ENCODE peak calls at places on chromosomes 13 and 19, in four cellular contexts. I is psoas muscle, G is PC-3, N is DND-41. Q is an unnamed sample. For H3K9me3 and H3K4me1, the result is how much of the 10 kb centered on the place peaks cover.

GRCh38 chr13:43942301-43942700 is 62.6 kb downstream of the LACC1 start:
- DNase-seq in N (no peak), I (no peak), G (peak), Q (no peak)

GRCh38 chr19:39031368-39032163 is 783 bp downstream of the FBXO27 start:
- DNase-seq in I (peak), G (peak), N (peak), Q (peak)

GRCh38 chr13:43041368-43041921 is 18.1 kb downstream of the DNAJC15 start:
- DNase-seq in G (no peak), N (no peak), I (no peak), Q (no peak)

GRCh38 chr19:38849746-38850230 is at the start of gene HNRNPL:
- DNase-seq in N (no peak), G (no peak), I (no peak), Q (no peak)

GRCh38 chr19:55647732-55648656 is at the start of gene CCDC106:
- DNase-seq in G (peak), N (peak), I (peak), Q (peak)

GRCh38 chr19:10808937-10809655 is 26.9 kb downstream of the TMED1 start:
- DNase-seq in N (no peak), I (no peak), G (peak), Q (no peak)

GRCh38 chr13:100721885-100722512 is 47.4 kb upstream of the TMTC4 start:
- DNase-seq in I (no peak), N (peak), G (peak), Q (peak)

GRCh38 chr19:704447-704741 is 4.3 kb upstream of the PALM start:
- DNase-seq in G (no peak), I (no peak), N (no peak), Q (no peak)

GRCh38 chr19:2150794-2151338 is 500 bp downstream of the AP3D1 start:
- DNase-seq in N (no peak), I (peak), G (no peak), Q (no peak)

GRCh38 chr19:50633359-50633758 is 6.3 kb downstream of the SYT3 start:
- DNase-seq in N (no peak), I (no peak), G (no peak), Q (no peak)

GRCh38 chr13:50400035-50400726 is 384.9 kb downstream of the KCNRG start:
- DNase-seq in N (no peak), I (no peak), G (no peak), Q (peak)

GRCh38 chr13:49630580-49630979 is 2.3 kb downstream of the ARL11 start:
- DNase-seq in G (no peak), N (no peak), I (no peak), Q (no peak)

GRCh38 chr19:37413243-37414084 is 42.6 kb downstream of the ZNF527 start:
- DNase-seq in G (no peak), I (no peak), N (no peak), Q (peak)

GRCh38 chr13:35891973-35892441 is 239.2 kb downstream of the DCLK1 start:
- DNase-seq in N (no peak), G (peak), I (no peak), Q (no peak)

GRCh38 chr19:4172861-4173473 is 9.4 kb downstream of the SIRT6 start:
- DNase-seq in G (peak), N (peak), I (peak), Q (peak)

GRCh38 chr13:102729560-102730275 is 34.9 kb upstream of the METTL21C start:
- DNase-seq in I (no peak), N (no peak), G (peak), Q (peak)

GRCh38 chr19:2537544-2537943 is 61.6 kb downstream of the GADD45B start:
- DNase-seq in I (peak), G (no peak), N (peak), Q (no peak)

GRCh38 chr13:73913043-73913740 is 221.0 kb downstream of the KLF12 start:
- DNase-seq in N (no peak), I (no peak), G (no peak), Q (no peak)

GRCh38 chr13:111282425-111282824 is 38.0 kb upstream of the TEX29 start:
- DNase-seq in I (no peak), G (no peak), N (no peak), Q (no peak)

GRCh38 chr19:40443930-40444180 is 280 bp downstream of the SERTAD3 start:
- DNase-seq in I (no peak), N (no peak), G (no peak), Q (peak)

GRCh38 chr13:96963786-96964475 is 30.3 kb downstream of the OXGR1 start:
- DNase-seq in G (peak), N (no peak), I (no peak), Q (no peak)

GRCh38 chr13:48741377-48741776 is 87.6 kb downstream of the CYSLTR2 start:
- DNase-seq in I (no peak), G (no peak), N (peak), Q (no peak)

GRCh38 chr13:86108334-86108733 is 309.1 kb upstream of the SLITRK6 start:
- DNase-seq in I (no peak), G (no peak), N (no peak), Q (no peak)

GRCh38 chr19:6588508-6589345 is 2.2 kb downstream of the CD70 start:
- DNase-seq in G (no peak), I (no peak), N (no peak), Q (no peak)

GRCh38 chr19:41928221-41928683 is at the start of gene ERFL:
- DNase-seq in I (no peak), N (peak), G (no peak), Q (no peak)

GRCh38 chr19:32598022-32598421 is 17.0 kb downstream of the PDCD5 start:
- DNase-seq in G (no peak), N (no peak), I (peak), Q (no peak)

GRCh38 chr13:95445116-95445515 is 107.4 kb upstream of the CLDN10 start:
- DNase-seq in G (no peak), N (no peak), I (no peak), Q (no peak)

GRCh38 chr13:20340759-20341161 is 108.6 kb upstream of the GJB6 start:
- DNase-seq in I (peak), G (no peak), N (no peak), Q (no peak)

GRCh38 chr19:7734220-7735203 is 2.6 kb upstream of the CLEC4G start:
- DNase-seq in I (no peak), G (no peak), N (no peak), Q (no peak)
- H3K27ac ChIP-seq in I (no peak), G (no peak), N (no peak), Q (no peak)

GRCh38 chr19:17734146-17734545 is 14.9 kb downstream of the MAP1S start:
- DNase-seq in G (no peak), I (no peak), N (no peak), Q (no peak)
- H3K9me3 ChIP-seq in G (under half), I (under half), N (under half), Q (under half)

DNA sequence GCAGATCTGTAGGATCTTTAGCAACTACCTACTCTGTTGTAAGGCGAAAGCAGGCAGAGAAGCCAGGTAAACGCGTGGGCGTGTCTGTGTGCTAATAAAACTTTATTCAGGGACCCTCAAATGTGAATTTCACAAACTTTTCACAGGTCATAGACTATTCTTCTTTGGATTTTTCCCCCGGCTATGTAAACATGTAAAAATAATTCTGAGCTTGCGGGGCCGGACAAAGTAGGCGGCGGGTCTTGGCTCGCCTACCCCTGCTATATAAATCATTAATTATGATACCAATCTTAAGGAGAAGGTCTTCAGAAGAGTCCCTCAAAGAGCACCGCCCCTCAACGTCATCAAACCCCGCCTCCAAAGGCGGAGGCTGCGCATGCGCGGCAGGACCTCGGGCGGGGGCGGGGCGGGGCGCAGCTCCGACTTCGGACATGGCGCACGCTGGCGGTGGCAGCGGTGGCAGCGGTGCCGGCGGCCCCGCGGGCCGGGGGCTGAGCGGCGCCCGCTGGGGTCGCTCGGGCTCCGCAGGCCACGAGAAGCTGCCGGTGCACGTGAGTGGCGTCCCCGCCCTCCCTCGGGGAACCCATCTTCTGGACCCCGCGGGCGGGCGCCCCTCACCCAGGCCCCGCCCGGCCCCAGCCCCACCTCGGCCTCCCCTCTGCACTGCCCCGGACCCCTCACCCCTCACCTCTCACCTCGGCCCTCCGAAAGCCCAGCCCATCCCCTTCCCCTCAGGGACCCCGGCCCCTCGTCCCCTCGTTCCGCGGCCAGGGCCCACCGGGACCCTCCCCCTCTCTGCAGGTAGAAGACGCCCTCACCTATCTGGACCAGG is at the start of gene SIN3B:
- DNase-seq in I (peak), N (peak), G (peak), Q (peak)
- H3K4me1 ChIP-seq in I (under half), N (under half), G (under half), Q (under half)

DNA sequence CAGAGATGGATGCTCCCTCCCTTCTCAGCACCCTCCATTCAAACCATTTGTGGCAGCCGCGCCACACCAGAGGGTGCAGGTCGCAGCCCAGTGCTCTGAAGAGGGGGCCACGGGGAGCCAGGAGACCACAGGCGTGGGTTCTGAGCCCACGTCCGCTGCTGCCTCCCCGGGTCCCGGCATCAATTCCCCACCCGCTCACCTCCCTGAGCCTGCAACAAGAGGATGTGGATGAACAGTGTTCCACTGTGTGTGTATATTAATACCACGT is 120.1 kb upstream of the VSTM2B start:
- DNase-seq in G (no peak), N (no peak), I (no peak), Q (no peak)
- H3K27ac ChIP-seq in G (no peak), N (no peak), I (no peak), Q (no peak)

Q was measured in SJCRH30.